ENCODE peak calls at places on chromosomes 7 and 10, in five cellular contexts. R is ACHN; E is CD8-positive, alpha-beta T cell; M is astrocyte of the cerebellum; P is globus pallidus. N is an unnamed sample.

GRCh38 chr7:30925913-30926312 is 14.3 kb downstream of the AQP1 start:
- DNase-seq in R (no peak), E (no peak), P (no peak), M (no peak), N (no peak)

GRCh38 chr7:2508327-2509231 is 11.0 kb upstream of the LFNG start:
- DNase-seq in M (no peak), R (no peak), P (no peak), E (peak; percentile 95), N (peak; percentile 87)

GRCh38 chr7:33590902-33591301 is 314.4 kb upstream of the BMPER start:
- DNase-seq in P (no peak), E (no peak), R (no peak), M (no peak), N (no peak)

GRCh38 chr10:110818311-110819257 is 53.1 kb upstream of the PDCD4 start:
- DNase-seq in M (no peak), R (no peak), P (no peak), E (no peak), N (no peak)

GRCh38 chr10:125230251-125230650 is 69.9 kb upstream of the CTBP2 start:
- DNase-seq in R (no peak), P (no peak), E (no peak), M (no peak), N (no peak)

GRCh38 chr7:33722383-33723096 is 182.8 kb upstream of the BMPER start:
- DNase-seq in M (no peak), R (peak; percentile 8), P (peak; percentile 33), E (no peak), N (no peak)

GRCh38 chr10:49110684-49111319 is 4.5 kb downstream of the VSTM4 start:
- DNase-seq in P (no peak), E (no peak), M (no peak), R (no peak), N (no peak)

GRCh38 chr10:12482586-12482985 is 133.2 kb downstream of the CAMK1D start:
- DNase-seq in M (no peak), E (no peak), R (no peak), P (no peak), N (no peak)

GRCh38 chr10:129853236-129853946 is 110.7 kb downstream of the EBF3 start:
- DNase-seq in M (no peak), R (peak; percentile 68), E (no peak), P (no peak), N (no peak)

GRCh38 chr7:1355568-1356340 is 103.5 kb downstream of the MICALL2 start:
- DNase-seq in R (peak; percentile 40), P (no peak), M (no peak), E (no peak), N (no peak)

N was measured in immature natural killer cell.